ENCODE peak calls at places on chromosome 2, in six cellular contexts. Q, V, S, U, W and A are unnamed samples.

GRCh38 chr2:120104002-120104467 is 91.2 kb downstream of the EPB41L5 start:
- DNase-seq in Q (no peak), V (peak), S (no peak), U (no peak), W (no peak), A (no peak)

GRCh38 chr2:147082850-147083522 is 761.8 kb upstream of the ACVR2A start:
- DNase-seq in Q (no peak), V (peak), S (no peak), U (no peak), W (peak), A (no peak)

GRCh38 chr2:147133273-147133901 is 711.4 kb upstream of the ACVR2A start:
- DNase-seq in Q (no peak), V (peak), S (no peak), U (no peak), W (no peak), A (no peak)

GRCh38 chr2:96105152-96105915 is 11.0 kb downstream of the ADRA2B start:
- DNase-seq in Q (no peak), V (no peak), S (no peak), U (peak), W (no peak), A (no peak)

GRCh38 chr2:31202041-31202440 is 15.3 kb downstream of the CAPN14 start:
- DNase-seq in Q (no peak), V (no peak), S (no peak), U (no peak), W (no peak), A (no peak)

GRCh38 chr2:3200420-3200939 is 177.1 kb downstream of the EIPR1 start:
- DNase-seq in Q (no peak), V (no peak), S (no peak), U (no peak), W (no peak), A (no peak)

GRCh38 chr2:43220982-43221659 is 5.3 kb downstream of the ZFP36L2 start:
- DNase-seq in Q (peak), V (peak), S (no peak), U (peak), W (no peak), A (peak)

GRCh38 chr2:200863655-200864205 is 728 bp downstream of the CLK1 start:
- DNase-seq in Q (no peak), V (no peak), S (no peak), U (no peak), W (no peak), A (no peak)

GRCh38 chr2:239190346-239190745 is 210.5 kb downstream of the HDAC4 start:
- DNase-seq in Q (no peak), V (no peak), S (no peak), U (no peak), W (no peak), A (peak)

GRCh38 chr2:203748331-203749126 is 42.1 kb downstream of the CD28 start:
- DNase-seq in Q (no peak), V (no peak), S (no peak), U (no peak), W (no peak), A (no peak)

GRCh38 chr2:187453078-187453641 is 5.1 kb upstream of the CALCRL start:
- DNase-seq in Q (no peak), V (peak), S (no peak), U (no peak), W (no peak), A (no peak)

GRCh38 chr2:224347181-224348051 is 54.5 kb downstream of the FAM124B start:
- DNase-seq in Q (no peak), V (no peak), S (no peak), U (no peak), W (no peak), A (no peak)

GRCh38 chr2:238594796-238595749 is 168.3 kb downstream of the ASB1 start:
- DNase-seq in Q (no peak), V (no peak), S (no peak), U (no peak), W (no peak), A (no peak)

GRCh38 chr2:109247812-109248211 is 118.8 kb downstream of the SH3RF3 start:
- DNase-seq in Q (no peak), V (peak), S (no peak), U (peak), W (no peak), A (no peak)

GRCh38 chr2:236215196-236215595 is 47.0 kb upstream of the GBX2 start:
- DNase-seq in Q (no peak), V (no peak), S (no peak), U (no peak), W (no peak), A (no peak)

GRCh38 chr2:62692225-62692624 is 13.3 kb upstream of the EHBP1 start:
- DNase-seq in Q (no peak), V (no peak), S (no peak), U (no peak), W (no peak), A (no peak)

GRCh38 chr2:133760366-133760765 is 192.1 kb upstream of the NCKAP5 start:
- DNase-seq in Q (no peak), V (no peak), S (no peak), U (no peak), W (no peak), A (no peak)